ENCODE peak calls at places on chromosomes 3 and 15, in eight cellular contexts. Y is breast epithelium; L is progenitor cell of endocrine pancreas; I is AG09309; P is right lobe of liver; H is CD8-positive, alpha-beta T cell; X is BJ; G is GM10248. A is an unnamed sample.

GRCh38 chr3:66722675-66723074 is 221.9 kb upstream of the LRIG1 start:
- DNase-seq in Y (no peak), H (no peak), I (peak), P (no peak), G (no peak), X (peak), L (no peak), A (no peak)

GRCh38 chr15:63019539-63020109 is 22.9 kb upstream of the TPM1 start:
- DNase-seq in Y (peak), I (no peak), X (no peak), L (no peak), H (no peak), P (no peak), G (no peak), A (no peak)

GRCh38 chr3:43709022-43709421 is 18.3 kb downstream of the ABHD5 start:
- DNase-seq in H (no peak), P (no peak), Y (no peak), G (no peak), X (peak), L (no peak), I (peak), A (no peak)

GRCh38 chr3:182303169-182303568 is 490.1 kb upstream of the ATP11B start:
- DNase-seq in G (no peak), H (no peak), P (no peak), Y (no peak), X (no peak), I (no peak), L (no peak), A (no peak)

GRCh38 chr3:62875103-62876002 is at the start of gene CADPS:
- DNase-seq in Y (no peak), I (no peak), P (no peak), H (no peak), G (peak), X (no peak), L (peak), A (no peak)

GRCh38 chr15:57313134-57313483 is 63.2 kb upstream of the CGNL1 start:
- DNase-seq in L (no peak), I (no peak), Y (no peak), G (no peak), H (no peak), P (no peak), X (no peak), A (no peak)

GRCh38 chr3:49329201-49329600 is 10.7 kb downstream of the USP4 start:
- DNase-seq in Y (no peak), P (no peak), I (no peak), L (no peak), H (no peak), X (no peak), G (no peak), A (no peak)

GRCh38 chr3:10467904-10468610 is 37.3 kb downstream of the ATP2B2 start:
- DNase-seq in X (no peak), I (no peak), L (no peak), H (no peak), Y (no peak), P (peak), G (no peak), A (no peak)

GRCh38 chr3:178131801-178132200 is 404.4 kb upstream of the KCNMB2 start:
- DNase-seq in G (no peak), P (no peak), H (no peak), I (peak), L (no peak), X (no peak), Y (no peak), A (no peak)

GRCh38 chr3:152471814-152472605 is 203.3 kb downstream of the MBNL1 start:
- DNase-seq in X (no peak), Y (peak), L (no peak), G (peak), I (no peak), P (no peak), H (peak), A (peak)

GRCh38 chr3:15812183-15812582 is 14.4 kb upstream of the ANKRD28 start:
- DNase-seq in L (no peak), I (no peak), Y (no peak), H (no peak), X (no peak), P (no peak), G (peak), A (no peak)

GRCh38 chr3:43388188-43388587 is 101.8 kb downstream of the SNRK start:
- DNase-seq in X (no peak), H (no peak), P (no peak), L (no peak), Y (no peak), I (no peak), G (no peak), A (no peak)

GRCh38 chr15:52523192-52523591 is 5.5 kb downstream of the MYO5A start:
- DNase-seq in G (no peak), P (no peak), H (no peak), L (no peak), X (peak), Y (no peak), I (peak), A (no peak)

GRCh38 chr15:54841906-54842305 is 354.8 kb downstream of the RSL24D1 start:
- DNase-seq in Y (no peak), H (no peak), I (no peak), X (no peak), P (no peak), L (no peak), G (no peak), A (no peak)

GRCh38 chr15:36917411-36918267 is 182.7 kb downstream of the MEIS2 start:
- DNase-seq in X (no peak), I (no peak), G (no peak), Y (no peak), H (no peak), P (no peak), L (no peak), A (no peak)

GRCh38 chr3:41673643-41674042 is 288.3 kb downstream of the ULK4 start:
- DNase-seq in X (peak), G (no peak), I (no peak), L (no peak), P (no peak), H (no peak), Y (no peak), A (no peak)

GRCh38 chr3:164302622-164303021 is 775.7 kb downstream of the SI start:
- DNase-seq in H (no peak), X (no peak), Y (no peak), I (no peak), P (no peak), L (no peak), G (no peak), A (no peak)

GRCh38 chr3:195808741-195809290 is 2.9 kb downstream of the MUC4 start:
- DNase-seq in L (no peak), P (no peak), H (no peak), I (no peak), Y (no peak), X (no peak), G (no peak), A (no peak)

GRCh38 chr3:174775603-174776002 is 83.5 kb upstream of the NAALADL2 start:
- DNase-seq in P (no peak), H (no peak), Y (no peak), X (no peak), G (no peak), I (no peak), L (no peak), A (no peak)

GRCh38 chr3:77325280-77325679 is 285.4 kb downstream of the ROBO2 start:
- DNase-seq in P (no peak), Y (no peak), L (no peak), G (no peak), I (no peak), H (no peak), X (no peak), A (no peak)

GRCh38 chr3:111864821-111865656 is 6.0 kb downstream of the PHLDB2 start:
- DNase-seq in G (no peak), H (no peak), P (no peak), Y (no peak), X (peak), L (no peak), I (peak), A (no peak)

GRCh38 chr15:25728816-25729215 is 134.3 kb downstream of the ATP10A start:
- DNase-seq in H (no peak), G (no peak), I (no peak), L (no peak), Y (peak), X (no peak), P (no peak), A (no peak)

GRCh38 chr3:52234516-52235447 is 4.2 kb downstream of the TWF2 start:
- DNase-seq in X (no peak), H (no peak), I (no peak), L (no peak), Y (no peak), P (no peak), G (no peak), A (no peak)
- TF ChIP-seq CTCF in X (no peak), H (no peak), I (no peak), L (no peak), Y (no peak), P (no peak), G (no peak), A (no peak)

GRCh38 chr3:12947504-12948369 is 106.4 kb upstream of the RPL32 start:
- DNase-seq in G (no peak), H (no peak), X (peak), Y (peak), I (no peak), P (no peak), L (no peak), A (no peak)
- TF ChIP-seq CTCF in G (no peak), H (no peak), X (no peak), Y (no peak), I (peak), P (no peak), L (peak), A (no peak)

DNA sequence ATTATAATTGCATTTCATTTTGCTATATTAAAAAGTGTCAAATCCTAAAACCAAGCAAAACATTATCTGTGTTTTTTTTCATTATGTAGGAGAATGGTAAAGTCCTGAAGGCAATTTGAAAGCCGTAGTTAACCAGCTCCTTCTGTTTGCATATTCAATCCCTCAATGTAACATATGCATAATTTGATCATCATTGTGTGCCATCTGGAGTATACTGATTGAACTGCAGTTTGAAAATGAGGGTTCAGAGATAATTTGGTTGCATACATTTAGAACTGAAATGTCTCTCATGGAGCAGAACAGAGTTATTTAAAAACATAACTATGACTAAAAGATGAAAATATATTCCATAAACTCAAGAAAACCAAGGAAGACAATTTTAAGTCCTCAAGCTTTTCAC is 518.6 kb downstream of the GBE1 start:
- DNase-seq in P (no peak), Y (no peak), L (no peak), G (no peak), H (no peak), X (no peak), I (no peak), A (no peak)
- TF ChIP-seq CTCF in P (peak), Y (peak), L (peak), G (peak), H (no peak), X (peak), I (peak), A (no peak)

GRCh38 chr15:65086680-65087111 is 10.2 kb downstream of the KBTBD13 start:
- DNase-seq in H (no peak), I (no peak), Y (peak), L (no peak), G (no peak), X (no peak), P (no peak), A (no peak)

GRCh38 chr15:65084500-65085206 is 8.1 kb downstream of the KBTBD13 start:
- DNase-seq in I (no peak), G (no peak), L (no peak), P (no peak), H (no peak), X (no peak), Y (no peak), A (no peak)

GRCh38 chr15:65087411-65087810 is 10.9 kb downstream of the KBTBD13 start:
- DNase-seq in Y (no peak), X (no peak), P (peak), H (no peak), G (no peak), L (no peak), I (no peak), A (no peak)

GRCh38 chr15:65085207-65085753 is 8.7 kb downstream of the KBTBD13 start:
- DNase-seq in G (no peak), X (no peak), I (no peak), L (no peak), H (no peak), Y (no peak), P (no peak), A (no peak)

DNA sequence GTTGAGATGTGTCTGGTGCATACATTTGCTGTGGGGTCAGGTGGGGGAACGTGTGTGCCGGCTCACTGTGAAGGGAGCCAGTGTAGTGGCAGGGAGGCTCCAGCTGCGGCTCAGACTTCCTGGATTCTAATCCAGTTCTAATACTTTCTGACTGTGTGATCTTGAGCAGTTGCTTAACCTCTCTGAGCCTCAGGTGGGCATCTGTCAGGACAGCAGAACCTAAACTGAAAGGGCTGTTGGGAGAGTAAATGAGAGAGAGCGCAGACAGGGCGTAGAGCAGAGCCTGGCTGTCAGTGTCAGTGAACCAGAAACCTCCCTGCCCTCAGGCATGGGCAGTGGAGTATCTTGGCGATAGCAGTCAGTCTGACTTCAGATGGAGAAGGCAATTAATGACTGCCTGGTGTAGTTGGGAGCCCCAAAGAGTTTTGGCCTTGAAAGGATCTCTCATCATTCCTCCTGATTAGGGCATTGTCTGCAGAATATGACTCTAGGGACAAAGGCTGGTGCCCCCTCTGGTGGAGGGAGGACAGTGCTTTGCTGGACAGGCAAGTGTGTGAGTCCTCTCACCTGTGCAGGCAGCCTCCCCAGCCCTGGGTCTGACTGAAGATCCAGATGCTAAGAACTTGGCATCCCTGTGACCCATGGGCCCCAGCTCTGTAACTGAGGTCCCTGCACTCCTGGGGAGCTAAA is 9.6 kb downstream of the KBTBD13 start:
- DNase-seq in G (peak), Y (peak), X (no peak), H (no peak), I (no peak), P (no peak), L (peak), A (no peak)
- TF ChIP-seq CTCF in G (peak), Y (no peak), X (peak), H (no peak), I (peak), P (peak), L (peak), A (no peak)

GRCh38 chr3:131895766-131896165 is 139.0 kb downstream of the CPNE4 start:
- DNase-seq in H (no peak), I (no peak), L (no peak), P (no peak), Y (no peak), X (no peak), G (no peak), A (no peak)

GRCh38 chr3:131896285-131896684 is 138.5 kb downstream of the CPNE4 start:
- DNase-seq in L (no peak), Y (no peak), G (no peak), P (no peak), I (no peak), H (no peak), X (no peak), A (no peak)

GRCh38 chr3:131892331-131892730 is 142.5 kb downstream of the CPNE4 start:
- DNase-seq in I (no peak), P (no peak), X (no peak), H (no peak), Y (no peak), G (no peak), L (no peak), A (no peak)
- TF ChIP-seq CTCF in I (no peak), P (no peak), X (no peak), H (no peak), Y (no peak), G (no peak), L (no peak), A (no peak)

GRCh38 chr15:78654272-78654671 is 13.3 kb upstream of the CHRNB4 start:
- DNase-seq in L (no peak), P (no peak), I (no peak), X (no peak), H (no peak), G (no peak), Y (no peak), A (no peak)
- TF ChIP-seq CTCF in L (no peak), P (no peak), I (no peak), X (no peak), H (no peak), G (no peak), Y (no peak), A (no peak)

DNA sequence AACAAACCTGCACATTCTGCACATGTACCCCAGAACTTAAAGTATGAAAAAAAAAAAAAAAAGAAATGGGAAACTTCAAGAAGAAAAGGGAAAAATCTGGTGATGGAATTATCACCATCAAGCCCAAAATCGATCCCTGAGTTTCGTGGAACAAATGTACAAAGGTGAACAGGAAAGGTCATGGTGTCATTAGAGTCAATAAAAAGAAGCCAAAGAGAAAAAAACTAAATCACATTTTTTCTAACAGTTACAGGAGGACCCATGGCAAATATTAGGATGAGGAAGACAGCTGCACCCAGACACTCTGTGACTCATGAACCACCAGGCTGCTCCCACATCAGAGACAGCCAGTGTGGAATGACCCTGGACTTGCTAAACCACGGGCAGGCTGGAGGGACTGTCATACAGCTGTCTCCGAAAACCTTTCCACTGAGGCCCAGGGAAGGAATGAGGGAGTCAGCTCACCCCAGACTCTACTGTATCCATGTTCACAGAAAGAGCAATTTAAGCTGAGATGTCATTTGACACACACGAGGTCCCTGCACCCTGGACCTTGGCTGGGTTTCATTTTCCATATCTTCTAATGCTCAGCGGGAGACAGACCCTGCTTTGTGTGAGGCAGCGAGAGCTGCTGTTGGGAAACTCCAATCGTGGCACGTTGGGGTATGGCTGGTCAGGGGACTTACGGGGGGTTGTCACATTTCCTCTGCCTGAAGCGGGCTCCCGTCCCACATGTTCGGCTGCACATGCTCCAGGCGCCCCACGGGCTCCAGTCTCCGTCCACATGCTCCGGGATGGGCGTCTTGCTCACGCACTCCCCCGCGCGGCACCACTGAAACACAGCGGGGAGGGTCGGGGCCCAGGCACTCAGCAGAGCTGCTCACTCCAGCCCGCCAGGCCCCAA is 210.2 kb downstream of the ADAMTS17 start:
- DNase-seq in I (no peak), P (peak), H (no peak), G (peak), Y (no peak), X (no peak), L (no peak), A (no peak)
- TF ChIP-seq CTCF in I (no peak), P (peak), H (no peak), G (no peak), Y (no peak), X (no peak), L (peak), A (no peak)

DNA sequence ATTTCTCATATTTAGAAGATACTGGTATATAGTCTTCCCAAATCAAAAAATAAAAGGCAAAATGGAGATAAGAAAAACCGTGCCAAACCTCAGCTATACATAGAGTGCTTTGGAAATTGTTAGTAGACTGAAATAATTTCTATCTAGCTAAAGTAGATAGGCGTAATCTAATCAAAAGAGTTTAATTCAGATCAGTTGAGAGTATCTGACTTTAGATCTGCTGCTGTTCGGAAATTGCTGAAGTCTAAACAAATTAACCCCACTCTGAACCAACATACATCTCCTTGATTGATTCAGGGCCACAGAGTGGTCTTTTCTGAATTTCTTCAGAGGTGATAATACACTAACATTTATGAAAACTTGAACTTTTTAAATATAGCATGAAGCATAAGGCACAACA is 40.1 kb downstream of the MAP3K13 start:
- DNase-seq in G (no peak), I (no peak), P (no peak), Y (no peak), X (no peak), L (no peak), H (no peak), A (no peak)
- TF ChIP-seq CTCF in G (no peak), I (no peak), P (no peak), Y (no peak), X (no peak), L (no peak), H (no peak), A (no peak)